ENCODE peak calls at places on chromosome 12, in nine cellular contexts. N is adipocyte; D is IMR-90; F is pancreas; K is CD4-positive, alpha-beta memory T cell; T is tibial nerve; A is stomach; M is aorta; L is breast epithelium. C is an unnamed sample. For H3K4me1, the result is how much of the 10 kb centered on the place peaks cover.

GRCh38 chr12:64796205-64796845 is 28.1 kb upstream of the TBC1D30 start:
- DNase-seq in F (no peak), A (peak), D (peak), N (peak), K (peak), M (no peak), L (no peak), T (peak), C (peak)

GRCh38 chr12:120539303-120539702 is 5.1 kb downstream of the RNF10 start:
- DNase-seq in L (no peak), T (no peak), K (no peak), M (no peak), N (peak), A (no peak), D (peak), F (no peak), C (no peak)

GRCh38 chr12:54037360-54038259 is 4.8 kb downstream of the HOXC5 start:
- DNase-seq in F (peak), N (no peak), D (no peak), K (no peak), L (no peak), A (no peak), T (no peak), M (no peak), C (no peak)

GRCh38 chr12:54363610-54364009 is 676 bp downstream of the GPR84 start:
- DNase-seq in N (no peak), A (no peak), D (no peak), F (no peak), M (no peak), T (no peak), L (no peak), K (no peak), C (no peak)

GRCh38 chr12:53365245-53365904 is 14.6 kb upstream of the SP1 start:
- DNase-seq in L (no peak), T (no peak), N (no peak), M (no peak), K (no peak), F (no peak), D (peak), A (no peak), C (no peak)

GRCh38 chr12:85356596-85357385 is 76.8 kb downstream of the ALX1 start:
- DNase-seq in A (no peak), N (no peak), D (no peak), M (no peak), K (no peak), L (no peak), F (no peak), T (no peak), C (no peak)

GRCh38 chr12:50597200-50598195 is 92.7 kb downstream of the DIP2B start:
- DNase-seq in F (no peak), K (peak), L (no peak), M (no peak), N (peak), T (no peak), D (peak), A (peak), C (peak)

GRCh38 chr12:8696402-8697100 is 1.2 kb upstream of the RIMKLB start:
- DNase-seq in N (no peak), K (no peak), M (no peak), L (no peak), T (no peak), F (no peak), A (no peak), D (no peak), C (no peak)

GRCh38 chr12:49873361-49873934 is 30.3 kb downstream of the FAIM2 start:
- DNase-seq in D (peak), F (no peak), A (peak), N (peak), M (peak), L (no peak), T (no peak), K (no peak), C (no peak)

GRCh38 chr12:104761091-104761490 is 197.0 kb downstream of the SLC41A2 start:
- DNase-seq in T (no peak), M (no peak), F (no peak), D (no peak), K (no peak), N (no peak), L (no peak), A (no peak), C (no peak)

GRCh38 chr12:851913-852312 is 97.6 kb downstream of the RAD52 start:
- DNase-seq in M (no peak), T (no peak), D (peak), K (no peak), L (no peak), A (no peak), F (no peak), N (peak), C (no peak)

GRCh38 chr12:91442535-91442934 is 259.9 kb upstream of the DCN start:
- DNase-seq in M (no peak), T (no peak), N (no peak), L (no peak), D (no peak), F (no peak), K (no peak), A (no peak), C (no peak)

GRCh38 chr12:48192861-48193260 is 9.4 kb downstream of the CCDC184 start:
- DNase-seq in M (no peak), F (no peak), T (no peak), D (no peak), N (no peak), K (no peak), L (no peak), A (no peak), C (peak)

GRCh38 chr12:5432011-5432400 is at the start of gene NTF3:
- DNase-seq in A (no peak), N (peak), M (peak), K (no peak), F (no peak), L (no peak), T (no peak), D (peak), C (no peak)

GRCh38 chr12:56590237-56590830 is 39.8 kb downstream of the BAZ2A start:
- DNase-seq in D (peak), T (no peak), A (no peak), N (peak), K (no peak), L (no peak), F (no peak), M (no peak), C (no peak)

GRCh38 chr12:32516230-32516629 is 116.9 kb downstream of the FGD4 start:
- DNase-seq in D (no peak), K (no peak), F (no peak), T (no peak), L (no peak), N (no peak), A (no peak), M (no peak), C (no peak)

GRCh38 chr12:50258167-50258551 is 25.2 kb downstream of the LIMA1 start:
- DNase-seq in N (no peak), T (peak), A (no peak), M (no peak), F (no peak), L (no peak), D (no peak), K (no peak), C (no peak)

GRCh38 chr12:20588057-20588456 is 107.1 kb upstream of the SLCO1C1 start:
- DNase-seq in L (no peak), D (no peak), T (no peak), M (no peak), A (no peak), F (no peak), K (no peak), N (no peak), C (no peak)

GRCh38 chr12:85633491-85633890 is 202.7 kb downstream of the RASSF9 start:
- DNase-seq in D (no peak), T (no peak), K (no peak), N (no peak), F (no peak), A (no peak), M (no peak), L (no peak), C (no peak)

GRCh38 chr12:46473634-46474201 is 101.1 kb upstream of the SLC38A2 start:
- DNase-seq in T (peak), A (peak), D (peak), F (no peak), K (no peak), M (peak), N (peak), L (no peak), C (peak)

GRCh38 chr12:77249892-77250291 is 184.5 kb upstream of the E2F7 start:
- DNase-seq in N (no peak), T (no peak), D (no peak), A (no peak), F (no peak), L (no peak), K (no peak), M (no peak), C (no peak)

GRCh38 chr12:122871851-122872785 is 23.8 kb downstream of the VPS37B start:
- DNase-seq in F (no peak), M (peak), L (no peak), K (no peak), T (peak), A (peak), D (peak), N (peak), C (peak)

GRCh38 chr12:22657538-22657937 is 32.6 kb downstream of the ETNK1 start:
- DNase-seq in T (no peak), D (peak), K (no peak), F (no peak), L (no peak), M (no peak), A (no peak), N (no peak), C (no peak)

GRCh38 chr12:40569626-40570179 is 122.5 kb upstream of the CNTN1 start:
- DNase-seq in K (no peak), A (no peak), F (no peak), M (no peak), N (peak), L (no peak), D (peak), T (no peak), C (no peak)

GRCh38 chr12:64392221-64392620 is 1.7 kb upstream of the C12orf56 start:
- DNase-seq in A (no peak), T (peak), F (no peak), L (no peak), K (no peak), N (peak), D (peak), M (no peak), C (no peak)

GRCh38 chr12:109722753-109723109 is 9.1 kb downstream of the FAM222A start:
- DNase-seq in K (no peak), A (no peak), D (no peak), N (no peak), M (no peak), F (no peak), L (no peak), T (no peak), C (no peak)
- H3K4me1 ChIP-seq in K (under half), A (under half), D (under half), N (under half), M (under half), F (under half), L (under half), T (under half), C (under half)

DNA sequence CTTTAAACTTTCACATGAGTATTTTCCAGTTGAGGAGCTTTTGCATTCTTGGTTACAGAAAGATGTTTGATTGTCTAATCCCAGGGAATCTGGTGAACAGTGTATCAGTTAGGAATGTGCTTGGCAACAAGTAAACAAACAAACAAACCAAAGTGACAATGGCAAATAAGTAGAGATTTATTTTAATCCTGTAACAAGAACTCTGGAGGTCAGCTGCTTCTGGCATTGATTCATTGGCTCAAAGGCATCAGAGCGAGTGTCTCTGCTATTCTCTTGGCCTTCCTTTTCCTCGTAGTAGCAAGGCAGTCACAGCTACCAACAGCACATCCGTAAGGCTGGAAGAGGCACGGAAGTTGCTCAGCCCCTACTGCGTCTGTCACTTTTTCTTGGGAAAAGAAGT is 37.2 kb downstream of the CRADD start:
- DNase-seq in F (no peak), D (no peak), A (no peak), T (no peak), M (no peak), L (no peak), N (no peak), K (no peak), C (peak)
- H3K4me3 ChIP-seq in F (no peak), D (no peak), A (no peak), T (no peak), M (no peak), L (no peak), N (peak), K (no peak), C (no peak)

DNA sequence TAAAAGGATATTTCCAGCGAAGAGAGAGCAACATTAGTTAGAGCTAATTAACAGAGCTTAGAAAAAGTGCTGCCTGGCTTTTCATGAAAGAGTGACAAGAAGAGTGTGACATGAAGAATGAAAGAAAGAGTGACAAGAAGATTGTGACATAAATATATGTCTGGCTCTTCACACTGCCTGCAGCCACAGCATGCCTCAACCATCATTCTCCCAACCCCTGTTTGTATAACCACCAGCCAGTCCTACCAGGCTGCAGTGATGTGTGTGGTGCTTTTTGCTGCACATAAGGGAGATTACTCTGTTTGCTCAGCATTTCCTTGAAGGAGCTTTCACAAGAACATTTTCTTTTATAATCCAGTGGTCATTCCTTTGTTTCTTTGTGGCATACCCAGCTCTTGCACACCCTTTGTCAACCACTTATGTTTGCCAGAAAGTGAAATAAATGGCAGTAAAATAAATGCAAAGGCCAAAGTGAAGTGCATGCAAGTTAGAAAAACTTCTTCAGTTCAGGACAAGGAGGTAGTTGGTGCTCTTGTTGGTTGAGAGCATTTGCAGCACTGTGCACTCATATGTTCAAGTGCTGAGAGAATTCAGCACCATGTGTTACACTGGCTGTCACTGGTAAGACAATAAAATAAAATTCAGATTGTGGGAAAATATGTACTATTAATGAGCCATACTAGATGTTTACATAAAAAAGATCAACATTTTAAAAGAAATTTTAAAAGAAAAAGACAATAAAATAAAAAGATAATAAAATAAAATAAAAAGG is 50.6 kb downstream of the KIF21A start:
- DNase-seq in L (no peak), M (no peak), K (no peak), A (peak), N (no peak), D (no peak), T (no peak), F (no peak), C (no peak)
- H3K4me1 ChIP-seq in L (under half), M (under half), K (under half), A (under half), N (under half), D (under half), T (under half), F (under half), C (under half)

GRCh38 chr12:111706145-111706544 is 20.3 kb downstream of the ACAD10 start:
- DNase-seq in T (no peak), A (no peak), L (no peak), F (no peak), K (no peak), N (no peak), D (no peak), M (no peak), C (no peak)

GRCh38 chr12:111699962-111700361 is 14.1 kb downstream of the ACAD10 start:
- DNase-seq in N (no peak), F (no peak), M (no peak), K (no peak), A (no peak), D (no peak), T (no peak), L (no peak), C (no peak)

DNA sequence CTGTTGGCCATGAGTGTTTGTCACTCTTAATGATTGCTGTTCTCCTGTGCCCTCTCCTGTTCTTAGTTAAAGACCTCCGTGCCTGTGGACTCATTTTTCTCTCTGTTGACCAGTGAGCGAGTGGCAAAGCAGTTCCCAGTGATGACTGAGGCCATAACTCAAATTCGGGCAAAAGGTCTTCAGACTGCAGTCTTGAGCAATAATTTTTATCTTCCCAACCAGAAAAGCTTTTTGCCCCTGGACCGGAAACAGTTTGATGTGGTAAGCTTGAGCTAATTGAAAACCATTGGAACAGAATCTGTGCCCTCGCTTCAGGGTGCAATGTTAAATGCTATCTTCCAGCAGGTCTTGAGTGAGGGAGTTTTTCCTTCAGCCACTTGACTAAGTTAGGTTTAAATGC is 19.8 kb downstream of the ACAD10 start:
- DNase-seq in N (no peak), A (no peak), M (no peak), T (no peak), F (no peak), K (no peak), D (no peak), L (no peak), C (no peak)
- H3K4me3 ChIP-seq in N (peak), A (no peak), M (no peak), T (no peak), F (no peak), K (no peak), D (no peak), L (no peak), C (no peak)

GRCh38 chr12:68804654-68805591 is 3.1 kb upstream of the MDM2 start:
- DNase-seq in M (no peak), T (no peak), D (no peak), A (no peak), F (peak), N (no peak), K (no peak), L (no peak), C (peak)
- H3K4me1 ChIP-seq in M (under half), T (under half), D (under half), A (under half), F (under half), N (under half), K (under half), L (under half), C (under half)

GRCh38 chr12:100258127-100258526 is 8.8 kb downstream of the DEPDC4 start:
- DNase-seq in N (no peak), T (no peak), M (no peak), A (no peak), F (no peak), L (no peak), K (no peak), D (no peak), C (no peak)
- H3K4me3 ChIP-seq in N (no peak), T (no peak), M (no peak), A (no peak), F (no peak), L (no peak), K (no peak), D (no peak), C (no peak)

GRCh38 chr12:27869567-27869966 is 89.5 kb upstream of the MANSC4 start:
- DNase-seq in D (no peak), T (no peak), M (no peak), L (no peak), K (no peak), F (no peak), A (no peak), N (no peak), C (no peak)

GRCh38 chr12:27864521-27864920 is 84.5 kb upstream of the MANSC4 start:
- DNase-seq in L (no peak), T (no peak), F (no peak), A (no peak), K (no peak), D (peak), M (no peak), N (no peak), C (no peak)

GRCh38 chr12:27865421-27865820 is 85.4 kb upstream of the MANSC4 start:
- DNase-seq in F (no peak), K (no peak), D (peak), A (no peak), T (no peak), L (no peak), N (peak), M (no peak), C (no peak)

GRCh38 chr12:27868165-27868564 is 88.1 kb upstream of the MANSC4 start:
- DNase-seq in K (no peak), T (no peak), L (no peak), A (no peak), F (no peak), D (peak), M (no peak), N (peak), C (peak)

DNA sequence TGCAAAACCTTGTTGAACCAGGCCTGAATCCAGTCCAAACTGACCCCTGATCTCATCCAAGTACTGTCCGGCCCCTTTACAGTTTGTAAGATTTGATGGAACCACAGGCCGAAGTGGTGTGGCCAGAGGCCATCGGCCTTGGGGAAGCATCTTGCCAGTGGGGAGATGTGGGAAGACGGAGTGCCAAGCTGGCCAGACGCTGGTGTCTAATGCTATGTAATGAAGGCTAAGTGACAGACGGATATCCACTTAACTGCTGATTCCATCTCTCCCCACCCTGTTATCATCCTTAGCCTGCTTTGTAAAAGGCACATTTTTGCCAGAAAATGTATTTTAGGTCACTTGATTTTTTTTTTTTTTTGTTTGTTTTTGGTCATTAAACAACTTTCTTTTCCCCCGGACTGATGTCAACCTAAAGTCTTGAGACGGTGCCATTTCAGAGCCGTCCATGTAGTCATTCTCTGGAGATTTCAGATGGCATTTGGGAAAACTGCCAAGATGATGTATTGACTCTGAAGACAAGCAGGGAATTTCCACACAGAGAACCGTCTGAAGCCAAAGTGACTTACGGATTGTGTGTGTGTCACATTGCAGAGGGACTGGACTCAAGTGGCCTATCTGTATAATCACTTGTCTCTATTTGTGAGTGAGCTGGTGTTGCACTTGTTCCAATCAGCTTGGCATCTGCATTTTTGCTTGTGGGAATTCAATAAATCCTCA is 86.5 kb upstream of the MANSC4 start:
- DNase-seq in K (no peak), M (no peak), F (no peak), A (no peak), T (no peak), L (no peak), D (peak), N (peak), C (no peak)
- H3K4me1 ChIP-seq in K (under half), M (under half), F (under half), A (under half), T (under half), L (under half), D (under half), N (under half), C (under half)

DNA sequence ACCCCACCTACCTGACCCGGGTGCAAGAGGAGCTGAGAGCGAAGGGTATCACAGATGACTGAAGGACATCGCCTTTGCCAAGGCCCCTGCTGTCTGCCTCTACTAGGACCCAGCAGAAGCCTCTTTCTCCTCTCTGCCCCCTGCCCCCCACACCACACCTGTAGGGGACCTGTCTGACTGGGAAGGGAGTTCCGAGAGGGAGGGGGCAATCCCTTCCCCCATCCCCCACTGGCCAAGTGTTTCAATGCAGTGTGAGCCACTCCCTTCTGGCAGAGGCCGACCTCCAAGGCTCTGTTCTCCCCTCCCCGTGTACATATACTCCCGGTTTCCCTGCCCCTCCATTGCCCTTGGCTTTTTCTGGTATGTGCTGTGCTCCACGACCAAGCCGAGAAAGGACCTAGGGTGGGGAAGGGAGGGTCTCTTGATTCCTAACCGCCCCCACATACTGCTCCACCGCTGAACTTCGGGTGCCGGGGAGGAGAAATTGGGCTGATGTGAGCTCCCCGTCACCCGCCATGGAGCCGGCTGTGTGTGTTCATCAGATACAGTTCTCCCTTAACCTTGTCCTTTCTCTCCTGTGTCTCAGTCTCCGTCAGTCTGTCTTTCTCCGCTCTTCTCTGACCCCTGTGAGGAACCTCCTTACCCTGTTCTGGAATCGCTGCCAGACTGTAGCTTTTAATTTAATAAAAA is 2.0 kb upstream of the ARHGEF25 start:
- DNase-seq in N (no peak), L (no peak), F (no peak), D (no peak), M (no peak), A (no peak), K (no peak), T (no peak), C (peak)
- H3K4me3 ChIP-seq in N (no peak), L (peak), F (no peak), D (no peak), M (no peak), A (peak), K (no peak), T (peak), C (no peak)

C was measured in SJSA1.